ENCODE peak calls at places on chromosome 1, in six cellular contexts. R, T, P, M, G and A are unnamed samples.

GRCh38 chr1:116064616-116065015 is 46.6 kb upstream of the MAB21L3 start:
- DNase-seq in T (no peak), P (no peak), M (no peak), G (no peak), R (no peak), A (no peak)

GRCh38 chr1:67191668-67192520 is 25.6 kb downstream of the IL23R start:
- DNase-seq in P (no peak), T (no peak), G (no peak), R (no peak), M (no peak), A (peak)

GRCh38 chr1:229344937-229345684 is 2.3 kb upstream of the CCSAP start:
- DNase-seq in G (no peak), R (no peak), P (no peak), T (no peak), M (no peak), A (no peak)

GRCh38 chr1:217133958-217134856 is 411.0 kb upstream of the ESRRG start:
- DNase-seq in T (no peak), P (no peak), G (no peak), R (no peak), M (no peak), A (peak)

GRCh38 chr1:46991083-46991923 is 32.2 kb upstream of the CYP4X1 start:
- DNase-seq in M (no peak), G (no peak), R (no peak), T (no peak), P (no peak), A (peak)

GRCh38 chr1:245091171-245091621 is 63.6 kb upstream of the KIF26B start:
- DNase-seq in M (no peak), T (no peak), P (no peak), R (no peak), G (no peak), A (no peak)

GRCh38 chr1:214537219-214537618 is 14.2 kb downstream of the PTPN14 start:
- DNase-seq in P (no peak), R (no peak), G (no peak), T (no peak), M (no peak), A (no peak)

GRCh38 chr1:74467786-74468377 is 44.5 kb downstream of the LRRC53 start:
- DNase-seq in M (no peak), G (no peak), R (no peak), T (peak), P (no peak), A (peak)

GRCh38 chr1:180901221-180901990 is 11.3 kb upstream of the KIAA1614 start:
- DNase-seq in G (no peak), R (no peak), T (no peak), P (no peak), M (no peak), A (no peak)

GRCh38 chr1:52632732-52633290 is at the start of gene SHISAL2A:
- DNase-seq in R (peak), M (no peak), G (peak), T (no peak), P (peak), A (peak)

GRCh38 chr1:110765640-110766335 is 91.0 kb upstream of the KCNA3 start:
- DNase-seq in P (no peak), R (peak), M (peak), T (peak), G (no peak), A (peak)

GRCh38 chr1:25257176-25257575 is 9.9 kb upstream of the RSRP1 start:
- DNase-seq in R (no peak), P (no peak), T (no peak), M (no peak), G (no peak), A (no peak)

GRCh38 chr1:50930193-50930592 is 29.9 kb downstream of the FAF1 start:
- DNase-seq in G (no peak), T (no peak), M (no peak), P (no peak), R (no peak), A (no peak)

GRCh38 chr1:208942394-208942793 is 641.1 kb upstream of the CAMK1G start:
- DNase-seq in P (no peak), T (no peak), M (no peak), R (no peak), G (no peak), A (no peak)

GRCh38 chr1:91803133-91803532 is 82.8 kb downstream of the TGFBR3 start:
- DNase-seq in P (no peak), R (no peak), G (no peak), M (no peak), T (peak), A (no peak)

GRCh38 chr1:98398649-98399048 is 262.9 kb upstream of the SNX7 start:
- DNase-seq in P (no peak), G (no peak), T (no peak), M (no peak), R (no peak), A (no peak)

GRCh38 chr1:228321478-228321877 is 85.2 kb downstream of the TRIM11 start:
- DNase-seq in M (no peak), P (no peak), G (no peak), R (no peak), T (no peak), A (no peak)

GRCh38 chr1:58885998-58886397 is 102.2 kb upstream of the JUN start:
- DNase-seq in P (no peak), M (no peak), T (no peak), R (no peak), G (peak), A (no peak)

GRCh38 chr1:208132287-208132882 is 111.8 kb downstream of the PLXNA2 start:
- DNase-seq in T (peak), G (peak), P (peak), M (peak), R (peak), A (peak)